ENCODE peak calls at places on chromosomes 12 and 14, in six cellular contexts. O, E, S, I, X and C are unnamed samples.

GRCh38 chr12:114666746-114667668 is 17.0 kb downstream of the TBX3 start:
- DNase-seq in O (no peak), E (no peak), S (no peak), I (no peak), X (peak; percentile 70), C (no peak)

GRCh38 chr12:54472494-54473262 is 724 bp downstream of the GTSF1 start:
- DNase-seq in O (no peak), E (no peak), S (no peak), I (no peak), X (no peak), C (no peak)

GRCh38 chr12:57724003-57724935 is 14.3 kb downstream of the AGAP2 start:
- DNase-seq in O (no peak), E (no peak), S (no peak), I (no peak), X (no peak), C (no peak)

GRCh38 chr14:51022769-51023168 is 72.1 kb downstream of the TRIM9 start:
- DNase-seq in O (no peak), E (no peak), S (no peak), I (no peak), X (no peak), C (no peak)

GRCh38 chr14:73457050-73457934 is 1.1 kb downstream of the NUMB start:
- DNase-seq in O (peak; percentile 72), E (no peak), S (no peak), I (no peak), X (no peak), C (peak; percentile 45)

GRCh38 chr14:89933002-89933401 is 21.5 kb downstream of the EFCAB11 start:
- DNase-seq in O (no peak), E (no peak), S (no peak), I (no peak), X (no peak), C (no peak)

GRCh38 chr12:2082321-2082720 is 29.5 kb downstream of the CACNA1C start:
- DNase-seq in O (no peak), E (no peak), S (no peak), I (no peak), X (no peak), C (no peak)

GRCh38 chr12:14868916-14869315 is 16.7 kb downstream of the MGP start:
- DNase-seq in O (no peak), E (no peak), S (no peak), I (no peak), X (no peak), C (no peak)

GRCh38 chr14:50085570-50086315 is 30.6 kb downstream of the VCPKMT start:
- DNase-seq in O (no peak), E (no peak), S (no peak), I (no peak), X (no peak), C (no peak)

GRCh38 chr12:22467190-22467589 is 77.2 kb downstream of the C2CD5 start:
- DNase-seq in O (no peak), E (no peak), S (no peak), I (no peak), X (no peak), C (no peak)

GRCh38 chr12:64450057-64450640 is 1.8 kb upstream of the TBK1 start:
- DNase-seq in O (no peak), E (no peak), S (no peak), I (no peak), X (no peak), C (no peak)

GRCh38 chr14:39107624-39108023 is 4.6 kb upstream of the SEC23A start:
- DNase-seq in O (no peak), E (no peak), S (peak; percentile 52), I (no peak), X (no peak), C (peak; percentile 58)

GRCh38 chr12:93226356-93226755 is 151.4 kb upstream of the NUDT4 start:
- DNase-seq in O (no peak), E (no peak), S (no peak), I (no peak), X (no peak), C (no peak)

GRCh38 chr12:29041621-29042020 is 107.5 kb upstream of the FAR2 start:
- DNase-seq in O (no peak), E (no peak), S (no peak), I (no peak), X (no peak), C (peak; percentile 96)